ENCODE peak calls at places on chromosomes 13 and 19, in five cellular contexts. A is GM23338, H is IMR-90, F is neural progenitor cell, W is SJCRH30. C is an unnamed sample.

GRCh38 chr13:43948059-43948458 is 68.4 kb downstream of the LACC1 start:
- DNase-seq in A (no peak), H (no peak), F (no peak), W (no peak), C (no peak)

GRCh38 chr13:47843005-47843404 is 158.1 kb downstream of the SUCLA2 start:
- DNase-seq in A (no peak), H (no peak), F (no peak), W (no peak), C (no peak)

GRCh38 chr19:45938733-45939319 is 24.2 kb upstream of the NANOS2 start:
- DNase-seq in A (no peak), H (no peak), F (no peak), W (no peak), C (no peak)

GRCh38 chr19:17873661-17874422 is 2.1 kb downstream of the SLC5A5 start:
- DNase-seq in A (peak; percentile 94), H (no peak), F (peak; percentile 94), W (peak; percentile 34), C (peak; percentile 75)

GRCh38 chr13:20359335-20359734 is 127.2 kb upstream of the GJB6 start:
- DNase-seq in A (no peak), H (peak; percentile 99), F (no peak), W (no peak), C (peak; percentile 12)

GRCh38 chr19:8655340-8655709 is 24.9 kb downstream of the NFILZ start:
- DNase-seq in A (no peak), H (no peak), F (no peak), W (no peak), C (no peak)

GRCh38 chr13:22143671-22144070 is 472.8 kb downstream of the FGF9 start:
- DNase-seq in A (no peak), H (no peak), F (no peak), W (no peak), C (no peak)

GRCh38 chr19:16035601-16036297 is 40.5 kb upstream of the TPM4 start:
- DNase-seq in A (no peak), H (no peak), F (no peak), W (no peak), C (no peak)

GRCh38 chr19:33177417-33177976 is 16.6 kb upstream of the LRP3 start:
- DNase-seq in A (peak; percentile 61), H (no peak), F (peak; percentile 79), W (no peak), C (no peak)

GRCh38 chr13:104854698-104855097 is 1680.8 kb downstream of the EFNB2 start:
- DNase-seq in A (no peak), H (no peak), F (no peak), W (no peak), C (no peak)

GRCh38 chr13:98144501-98145350 is 1.8 kb downstream of the FARP1 start:
- DNase-seq in A (peak; percentile 78), H (peak; percentile 77), F (peak; percentile 81), W (peak; percentile 38), C (peak; percentile 82)

GRCh38 chr13:48798180-48798579 is 144.5 kb downstream of the CYSLTR2 start:
- DNase-seq in A (no peak), H (no peak), F (no peak), W (no peak), C (no peak)

GRCh38 chr19:35267818-35268545 is 780 bp upstream of the USF2 start:
- DNase-seq in A (peak; percentile 82), H (peak; percentile 67), F (peak; percentile 89), W (peak; percentile 53), C (peak; percentile 84)

GRCh38 chr13:51689597-51689996 is 105.3 kb downstream of the WDFY2 start:
- DNase-seq in A (no peak), H (no peak), F (peak; percentile 27), W (peak; percentile 61), C (no peak)

GRCh38 chr13:93861818-93862217 is 617.7 kb downstream of the DCT start:
- DNase-seq in A (no peak), H (peak; percentile 92), F (no peak), W (no peak), C (peak; percentile 68)

GRCh38 chr13:52003551-52003950 is 7.7 kb downstream of the ATP7B start:
- DNase-seq in A (peak; percentile 48), H (no peak), F (no peak), W (peak; percentile 34), C (no peak)

GRCh38 chr13:40812102-40812501 is 22.7 kb downstream of the SLC25A15 start:
- DNase-seq in A (no peak), H (no peak), F (no peak), W (no peak), C (no peak)

GRCh38 chr13:24228852-24229458 is 68.4 kb downstream of the SPATA13 start:
- DNase-seq in A (peak; percentile 90), H (peak; percentile 81), F (peak; percentile 75), W (peak; percentile 53), C (peak; percentile 76)

GRCh38 chr13:35930665-35931631 is 200.2 kb downstream of the DCLK1 start:
- DNase-seq in A (peak; percentile 36), H (peak; percentile 20), F (no peak), W (no peak), C (no peak)

GRCh38 chr13:35165205-35165604 is 223.1 kb downstream of the NBEA start:
- DNase-seq in A (peak; percentile 59), H (no peak), F (peak; percentile 38), W (no peak), C (peak; percentile 18)

GRCh38 chr13:29817604-29818378 is 32.6 kb downstream of the UBL3 start:
- DNase-seq in A (no peak), H (peak; percentile 23), F (no peak), W (no peak), C (no peak)

GRCh38 chr19:19406878-19407639 is 1.6 kb downstream of the GATAD2A start:
- DNase-seq in A (no peak), H (peak; percentile 45), F (peak; percentile 28), W (no peak), C (peak; percentile 63)

GRCh38 chr19:46408611-46409039 is 4.7 kb downstream of the CCDC8 start:
- DNase-seq in A (no peak), H (peak; percentile 28), F (peak; percentile 44), W (no peak), C (no peak)

GRCh38 chr13:41587490-41587889 is 130.1 kb downstream of the RGCC start:
- DNase-seq in A (peak; percentile 64), H (no peak), F (peak; percentile 24), W (no peak), C (no peak)

GRCh38 chr13:95185851-95186250 is 115.4 kb downstream of the ABCC4 start:
- DNase-seq in A (no peak), H (no peak), F (no peak), W (no peak), C (no peak)

GRCh38 chr13:110497003-110497402 is 64.5 kb downstream of the RAB20 start:
- DNase-seq in A (no peak), H (no peak), F (no peak), W (no peak), C (no peak)

GRCh38 chr13:85798999-85799646 is at the start of gene SLITRK6:
- DNase-seq in A (peak; percentile 75), H (peak; percentile 85), F (peak; percentile 74), W (peak; percentile 2), C (peak; percentile 80)

GRCh38 chr19:16889429-16889882 is 657 bp downstream of the F2RL3 start:
- DNase-seq in A (no peak), H (no peak), F (no peak), W (peak; percentile 20), C (no peak)

GRCh38 chr13:50248537-50249521 is 233.6 kb downstream of the KCNRG start:
- DNase-seq in A (peak; percentile 30), H (no peak), F (no peak), W (no peak), C (no peak)

GRCh38 chr19:45863840-45864628 is at the start of gene FOXA3:
- DNase-seq in A (peak; percentile 84), H (peak; percentile 17), F (peak; percentile 88), W (peak; percentile 69), C (peak; percentile 50)

GRCh38 chr13:97386832-97387486 is 47.0 kb upstream of the RAP2A start:
- DNase-seq in A (no peak), H (no peak), F (no peak), W (peak; percentile 67), C (no peak)

DNA sequence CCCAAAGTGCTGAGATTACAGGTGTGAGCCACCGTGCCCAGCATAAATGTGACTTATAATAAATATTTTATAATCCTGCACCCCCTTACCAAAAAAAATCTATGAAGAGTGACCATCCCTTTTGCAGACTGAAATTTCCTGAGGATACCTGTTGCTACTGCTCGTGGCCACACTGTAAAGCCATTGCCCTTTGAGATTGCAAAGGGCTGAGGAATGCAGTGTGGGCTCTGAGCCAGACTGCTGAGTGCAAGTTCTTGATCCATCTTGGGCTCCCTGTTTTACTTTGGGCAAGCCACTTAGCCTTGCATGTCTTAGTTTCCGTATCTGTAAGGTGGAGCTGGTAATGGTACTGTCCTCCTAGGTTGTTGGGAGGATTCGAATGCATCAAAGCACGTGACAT is 23.4 kb downstream of the SIPA1L3 start:
- DNase-seq in A (no peak), H (no peak), F (no peak), W (no peak), C (no peak)
- H3K4me1 ChIP-seq in A (peaks cover 67% of the 10 kb centered on the region), H (peaks cover 11% of the 10 kb centered on the region), F (peaks cover 58% of the 10 kb centered on the region), W (peaks cover 15% of the 10 kb centered on the region), C (no peaks in the 10 kb centered on the region)

DNA sequence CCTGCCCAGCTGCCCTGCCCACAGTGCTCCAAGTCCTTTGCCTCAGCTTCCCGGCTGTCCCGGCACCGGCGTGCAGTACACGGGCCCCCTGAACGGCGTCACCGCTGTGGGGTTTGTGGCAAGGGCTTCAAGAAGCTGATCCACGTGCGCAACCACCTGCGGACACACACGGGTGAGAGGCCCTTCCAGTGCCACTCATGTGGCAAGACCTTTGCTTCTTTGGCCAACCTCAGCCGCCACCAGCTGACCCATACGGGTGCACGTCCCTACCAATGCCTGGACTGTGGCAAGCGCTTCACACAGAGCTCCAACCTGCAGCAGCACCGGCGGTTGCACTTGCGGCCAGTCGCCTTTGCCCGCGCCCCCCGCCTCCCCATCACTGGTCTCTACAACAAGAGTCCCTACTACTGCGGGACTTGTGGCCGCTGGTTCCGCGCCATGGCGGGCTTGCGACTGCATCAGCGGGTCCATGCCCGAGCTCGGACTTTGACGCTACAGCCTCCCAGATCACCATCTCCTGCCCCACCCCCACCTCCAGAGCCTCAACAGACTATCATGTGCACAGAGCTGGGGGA is 5.7 kb downstream of the ZNF526 start:
- DNase-seq in A (no peak), H (no peak), F (no peak), W (no peak), C (no peak)
- H3K36me3 ChIP-seq in A (no peaks in the 10 kb centered on the region), H (peaks cover 57% of the 10 kb centered on the region), F (no peaks in the 10 kb centered on the region), W (peaks cover 41% of the 10 kb centered on the region), C (peaks cover 58% of the 10 kb centered on the region)

DNA sequence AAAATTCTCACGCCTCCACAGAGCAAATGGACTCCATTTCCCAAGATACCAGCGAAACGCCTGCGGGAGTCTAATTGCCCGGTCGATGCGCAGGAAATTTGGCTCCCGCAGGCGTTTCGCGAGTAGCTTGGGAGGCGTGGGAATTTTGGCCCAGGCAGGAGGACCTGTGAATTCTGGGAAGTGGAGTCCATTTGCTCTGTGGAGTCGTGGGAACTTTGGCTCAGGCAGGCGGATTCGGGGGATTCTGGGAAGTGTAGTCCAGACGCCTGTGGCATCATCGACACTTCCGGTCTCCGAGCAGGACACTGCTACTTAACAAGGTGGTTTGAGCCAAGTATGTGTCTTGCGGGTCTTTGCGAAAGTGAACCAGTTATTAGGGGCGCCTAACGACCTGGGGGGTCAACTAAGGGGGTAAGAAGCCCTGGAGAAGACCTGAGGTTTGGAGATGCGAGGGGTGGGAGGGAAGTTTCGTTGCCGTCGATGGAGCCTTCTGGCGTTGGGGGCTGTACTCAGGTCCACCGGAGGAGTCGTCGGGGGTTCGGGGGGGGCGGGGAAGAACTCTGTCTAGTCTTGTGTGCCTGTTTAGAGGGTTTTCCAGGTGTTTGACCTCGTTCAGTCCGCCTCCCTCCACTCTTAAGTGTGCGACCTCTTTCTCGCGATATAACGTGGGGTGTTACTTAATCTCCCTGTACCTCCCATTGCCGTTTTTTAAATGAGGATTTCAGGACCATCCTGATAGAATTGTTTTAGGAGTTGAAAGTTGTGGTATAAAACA is at the start of gene ZNF155:
- DNase-seq in A (peak; percentile 99), H (peak; percentile 97), F (peak; percentile 95), W (peak; percentile 96), C (peak; percentile 99)
- H3K27ac ChIP-seq in A (no peak within 1 kb of the TSS), H (peak within 1 kb of the TSS; percentile 62), F (no peak within 1 kb of the TSS), W (peak within 1 kb of the TSS; percentile 25), C (peak within 1 kb of the TSS; percentile 71)

GRCh38 chr19:39518458-39518857 is 3.5 kb downstream of the SELENOV start:
- DNase-seq in A (peak; percentile 44), H (no peak), F (no peak), W (no peak), C (no peak)
- H3K4me1 ChIP-seq in A (peaks cover 15% of the 10 kb centered on the region), H (peaks cover 6% of the 10 kb centered on the region), F (peaks cover 4% of the 10 kb centered on the region), W (peaks cover 5% of the 10 kb centered on the region), C (peaks cover 5% of the 10 kb centered on the region)

C was measured in A673.